ENCODE peak calls at places on chromosomes 12 and 14, in four cellular contexts. O, U, Y and N are unnamed samples.

GRCh38 chr12:25034676-25035075 is 85.8 kb upstream of the BCAT1 start:
- DNase-seq in U (no peak), Y (no peak), O (no peak), N (no peak)

GRCh38 chr12:104895405-104895804 is 62.7 kb downstream of the SLC41A2 start:
- DNase-seq in O (no peak), Y (no peak), U (no peak), N (peak)

GRCh38 chr14:53621433-53621832 is 335.2 kb downstream of the BMP4 start:
- DNase-seq in O (no peak), Y (no peak), U (no peak), N (no peak)

GRCh38 chr12:72201457-72201856 is 70.7 kb upstream of the TRHDE start:
- DNase-seq in O (no peak), Y (no peak), U (no peak), N (no peak)

GRCh38 chr12:75177997-75178396 is 31.6 kb downstream of the KCNC2 start:
- DNase-seq in Y (peak), O (no peak), U (peak), N (no peak)

GRCh38 chr14:50230601-50231474 is 540 bp downstream of the SOS2 start:
- DNase-seq in Y (peak), O (no peak), U (peak), N (peak)

GRCh38 chr12:95385246-95385645 is 88.7 kb upstream of the METAP2 start:
- DNase-seq in Y (no peak), O (no peak), U (no peak), N (peak)

GRCh38 chr14:79436325-79436724 is 775.0 kb downstream of the DIO2 start:
- DNase-seq in U (no peak), Y (no peak), O (no peak), N (no peak)

GRCh38 chr12:40336573-40337199 is 111.9 kb downstream of the LRRK2 start:
- DNase-seq in U (no peak), O (peak), Y (peak), N (peak)

GRCh38 chr14:22289570-22289969 is 299.5 kb downstream of the DAD1 start:
- DNase-seq in O (no peak), U (no peak), Y (no peak), N (no peak)

GRCh38 chr14:77181124-77181602 is 435 bp upstream of the TMEM63C start:
- DNase-seq in U (no peak), O (no peak), Y (no peak), N (no peak)

GRCh38 chr12:97643961-97644360 is 181.4 kb downstream of the RMST start:
- DNase-seq in Y (no peak), U (no peak), O (no peak), N (no peak)

GRCh38 chr12:118302053-118302452 is 70.7 kb downstream of the TAOK3 start:
- DNase-seq in U (no peak), O (no peak), Y (no peak), N (peak)

GRCh38 chr12:219891-220352 is 6.0 kb upstream of the SLC6A12 start:
- DNase-seq in O (peak), Y (peak), U (peak), N (peak)

GRCh38 chr12:11756022-11756421 is 106.5 kb downstream of the ETV6 start:
- DNase-seq in U (no peak), O (no peak), Y (no peak), N (no peak)

GRCh38 chr12:49673446-49674317 is 33.5 kb downstream of the FMNL3 start:
- DNase-seq in Y (peak), U (no peak), O (peak), N (no peak)

GRCh38 chr14:32611752-32612151 is 282.7 kb downstream of the AKAP6 start:
- DNase-seq in O (no peak), U (no peak), Y (no peak), N (no peak)

GRCh38 chr14:49879683-49880204 is 13.1 kb upstream of the ARF6 start:
- DNase-seq in Y (peak), U (peak), O (peak), N (peak)

GRCh38 chr14:105879503-105879866 is 353.1 kb downstream of the TMEM121 start:
- DNase-seq in Y (no peak), U (no peak), O (no peak), N (no peak)

GRCh38 chr14:98218213-98218612 is 1053.8 kb downstream of the BCL11B start:
- DNase-seq in O (no peak), Y (no peak), U (no peak), N (no peak)

GRCh38 chr14:23563473-23564180 is 4.0 kb downstream of the AP1G2 start:
- DNase-seq in U (no peak), O (no peak), Y (no peak), N (no peak)

GRCh38 chr12:105523164-105524057 is 192.9 kb downstream of the C12orf75 start:
- DNase-seq in O (no peak), U (no peak), Y (no peak), N (no peak)

GRCh38 chr12:27337376-27337775 is 4.7 kb downstream of the BMAL2 start:
- DNase-seq in Y (peak), U (no peak), O (no peak), N (no peak)

GRCh38 chr14:75697371-75697770 is 36.3 kb downstream of the TTLL5 start:
- DNase-seq in U (no peak), O (no peak), Y (no peak), N (no peak)

GRCh38 chr14:71943695-71944018 is 11.4 kb downstream of the RGS6 start:
- DNase-seq in U (no peak), Y (no peak), O (no peak), N (no peak)

GRCh38 chr14:72401632-72402428 is 469.6 kb downstream of the RGS6 start:
- DNase-seq in O (no peak), U (no peak), Y (no peak), N (no peak)

DNA sequence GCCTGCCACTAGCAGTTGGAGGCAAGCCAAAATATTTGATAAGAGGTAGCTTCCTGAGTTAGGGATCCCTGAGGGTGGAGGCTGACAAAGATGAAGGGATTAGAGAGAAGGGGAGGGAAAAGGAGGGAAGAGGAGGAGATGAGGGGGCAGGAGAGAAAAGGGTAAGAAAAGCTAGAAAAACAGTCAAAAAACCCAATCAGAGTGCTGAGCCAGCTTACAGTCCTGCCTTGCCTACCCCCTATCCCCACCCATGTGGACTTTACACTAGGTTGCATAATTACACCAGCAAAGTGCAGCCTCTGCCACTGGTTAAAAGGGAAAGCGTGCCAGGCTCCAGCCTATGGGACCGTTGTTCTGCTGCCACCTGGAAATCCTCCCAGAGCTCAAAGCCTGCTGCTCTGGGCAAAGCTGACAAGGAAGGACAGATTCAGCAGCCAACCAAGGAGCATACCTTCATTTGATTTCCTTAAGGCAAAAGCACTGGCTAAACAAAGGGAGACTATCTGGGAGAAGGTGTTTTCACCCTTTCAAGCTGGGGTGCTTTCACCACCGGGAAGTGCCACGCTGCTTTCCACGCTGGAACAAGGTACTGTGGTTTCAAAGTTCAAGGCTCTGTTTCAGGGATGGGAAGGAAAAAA is 3.9 kb upstream of the NUMB start:
- DNase-seq in Y (peak), U (no peak), O (peak), N (peak)
- TF ChIP-seq JUND in Y (no peak), U (no peak), O (no peak), N (no peak)

GRCh38 chr14:103846008-103846568 is 1.3 kb downstream of the PPP1R13B start:
- DNase-seq in O (no peak), Y (no peak), U (no peak), N (no peak)

GRCh38 chr14:103847954-103848719 is 762 bp upstream of the PPP1R13B start:
- DNase-seq in U (no peak), Y (peak), O (peak), N (peak)

GRCh38 chr14:103845327-103845726 is 2.0 kb downstream of the PPP1R13B start:
- DNase-seq in Y (no peak), U (no peak), O (no peak), N (no peak)

GRCh38 chr14:103847439-103847953 is at the start of gene PPP1R13B:
- DNase-seq in O (peak), U (peak), Y (peak), N (peak)

DNA sequence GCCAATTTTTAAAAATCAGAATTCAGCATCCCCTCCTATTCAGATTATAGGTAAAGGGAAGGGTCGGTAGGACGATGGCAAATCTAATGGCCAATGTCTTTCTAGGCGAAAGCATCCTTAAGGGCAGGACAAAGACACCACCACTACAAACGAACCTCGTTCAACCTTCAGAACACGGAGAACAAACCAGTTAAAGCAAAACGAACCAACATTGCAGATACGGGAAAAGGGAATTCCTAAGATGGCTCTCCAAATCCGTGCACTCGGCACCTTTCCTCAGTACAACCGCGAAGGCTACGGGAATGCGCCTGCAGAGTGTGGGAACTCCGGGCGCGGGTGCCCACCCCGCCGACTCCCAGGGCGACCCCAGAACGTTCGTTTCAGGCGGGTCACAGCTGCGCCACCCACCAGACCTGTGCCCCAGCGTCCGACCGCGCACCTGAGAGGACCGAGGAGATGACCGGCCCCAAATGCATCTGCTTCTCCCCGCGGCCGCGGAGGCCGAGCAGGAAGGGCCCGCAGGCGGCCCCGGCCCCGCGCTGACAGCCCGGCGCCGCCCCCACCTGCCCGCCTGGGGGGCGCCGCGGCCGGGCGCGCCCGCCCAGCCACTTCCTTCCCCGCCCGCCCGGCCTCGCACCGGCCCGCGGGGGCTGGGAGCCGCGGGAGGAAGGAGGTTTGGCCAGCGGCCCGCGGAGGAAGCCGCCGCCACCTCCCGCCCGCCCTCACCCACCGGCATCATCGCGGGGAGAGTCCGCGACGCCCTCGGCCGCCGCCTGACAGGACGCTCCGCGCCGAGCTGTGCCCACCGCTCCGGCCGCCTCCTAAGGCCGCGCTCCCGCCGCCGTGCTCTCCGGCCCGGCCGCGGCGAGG is 571 bp downstream of the PPP1R13B start:
- DNase-seq in Y (no peak), O (peak), U (no peak), N (peak)
- TF ChIP-seq JUND in Y (no peak), O (no peak), U (no peak), N (no peak)

GRCh38 chr12:79706156-79706555 is 15.4 kb upstream of the PAWR start:
- DNase-seq in U (no peak), Y (no peak), O (no peak), N (no peak)
- TF ChIP-seq JUND in U (no peak), Y (no peak), O (no peak), N (no peak)

DNA sequence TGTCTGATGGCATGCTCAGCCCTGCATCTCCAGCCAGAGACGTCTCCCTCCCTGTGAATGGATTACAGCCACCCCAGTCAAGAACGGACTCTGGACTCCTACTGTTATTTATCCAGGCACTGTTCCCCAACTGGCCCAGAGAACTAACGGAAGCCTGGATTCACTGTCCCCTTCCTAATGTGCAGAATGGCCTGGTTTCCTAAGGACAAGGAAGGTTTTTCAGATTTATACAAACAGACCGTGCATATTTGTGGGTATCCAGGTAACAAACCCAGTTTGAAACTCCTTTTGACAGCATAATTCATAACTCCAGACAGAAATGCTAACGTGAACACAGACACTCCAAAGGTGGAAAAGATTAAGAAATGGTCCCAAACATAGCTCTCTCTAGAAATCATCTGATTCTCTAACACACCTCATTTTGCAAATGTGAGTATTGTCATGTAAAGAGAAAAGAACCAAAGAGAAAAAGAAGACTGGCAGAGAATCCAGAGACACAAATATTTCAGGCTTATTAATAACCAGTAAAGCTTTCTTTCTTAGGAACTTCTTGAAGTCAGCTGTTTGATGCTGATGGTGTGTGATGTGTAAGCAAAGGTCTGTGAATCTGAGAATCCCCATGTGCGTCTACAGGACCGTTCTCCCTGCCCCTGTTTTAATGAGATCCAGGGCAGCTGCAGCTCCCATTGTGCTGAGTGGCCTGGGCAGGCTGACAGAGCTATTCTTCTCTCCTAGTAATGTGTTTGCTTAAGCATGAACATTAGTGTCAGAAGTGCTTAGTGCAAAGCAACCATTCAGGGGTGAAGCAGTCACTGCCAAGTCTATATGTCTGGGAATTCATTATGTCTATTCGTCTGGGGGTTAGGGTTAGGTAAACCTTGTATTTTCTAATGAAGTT is 86.8 kb upstream of the HIF1A start:
- DNase-seq in U (no peak), O (no peak), Y (peak), N (peak)
- TF ChIP-seq JUND in U (no peak), O (no peak), Y (no peak), N (no peak)

GRCh38 chr14:100860556-100861187 is 34.8 kb downstream of the MEG3 start:
- DNase-seq in Y (no peak), O (no peak), U (no peak), N (no peak)

GRCh38 chr14:100857196-100857922 is 31.4 kb downstream of the MEG3 start:
- DNase-seq in O (no peak), U (no peak), Y (no peak), N (no peak)

GRCh38 chr14:100859781-100860180 is 33.9 kb downstream of the MEG3 start:
- DNase-seq in O (no peak), Y (no peak), U (no peak), N (no peak)

GRCh38 chr14:100857923-100858837 is 32.3 kb downstream of the MEG3 start:
- DNase-seq in Y (no peak), U (no peak), O (no peak), N (no peak)

GRCh38 chr14:100858838-100859220 is 32.9 kb downstream of the MEG3 start:
- DNase-seq in U (no peak), O (no peak), Y (no peak), N (no peak)
- TF ChIP-seq JUND in U (no peak), O (no peak), Y (no peak), N (no peak)

GRCh38 chr12:15526033-15526432 is 203.7 kb downstream of the PTPRO start:
- DNase-seq in Y (no peak), O (no peak), U (peak), N (peak)

GRCh38 chr12:15520844-15521243 is 198.5 kb downstream of the PTPRO start:
- DNase-seq in Y (no peak), U (no peak), O (no peak), N (no peak)

GRCh38 chr12:15520083-15520482 is 197.8 kb downstream of the PTPRO start:
- DNase-seq in U (no peak), O (no peak), Y (no peak), N (no peak)

GRCh38 chr12:15525414-15525813 is 203.1 kb downstream of the PTPRO start:
- DNase-seq in O (no peak), Y (no peak), U (no peak), N (no peak)

GRCh38 chr12:15522574-15523187 is 200.4 kb downstream of the PTPRO start:
- DNase-seq in U (peak), Y (peak), O (no peak), N (peak)
- TF ChIP-seq JUND in U (no peak), Y (no peak), O (no peak), N (no peak)

DNA sequence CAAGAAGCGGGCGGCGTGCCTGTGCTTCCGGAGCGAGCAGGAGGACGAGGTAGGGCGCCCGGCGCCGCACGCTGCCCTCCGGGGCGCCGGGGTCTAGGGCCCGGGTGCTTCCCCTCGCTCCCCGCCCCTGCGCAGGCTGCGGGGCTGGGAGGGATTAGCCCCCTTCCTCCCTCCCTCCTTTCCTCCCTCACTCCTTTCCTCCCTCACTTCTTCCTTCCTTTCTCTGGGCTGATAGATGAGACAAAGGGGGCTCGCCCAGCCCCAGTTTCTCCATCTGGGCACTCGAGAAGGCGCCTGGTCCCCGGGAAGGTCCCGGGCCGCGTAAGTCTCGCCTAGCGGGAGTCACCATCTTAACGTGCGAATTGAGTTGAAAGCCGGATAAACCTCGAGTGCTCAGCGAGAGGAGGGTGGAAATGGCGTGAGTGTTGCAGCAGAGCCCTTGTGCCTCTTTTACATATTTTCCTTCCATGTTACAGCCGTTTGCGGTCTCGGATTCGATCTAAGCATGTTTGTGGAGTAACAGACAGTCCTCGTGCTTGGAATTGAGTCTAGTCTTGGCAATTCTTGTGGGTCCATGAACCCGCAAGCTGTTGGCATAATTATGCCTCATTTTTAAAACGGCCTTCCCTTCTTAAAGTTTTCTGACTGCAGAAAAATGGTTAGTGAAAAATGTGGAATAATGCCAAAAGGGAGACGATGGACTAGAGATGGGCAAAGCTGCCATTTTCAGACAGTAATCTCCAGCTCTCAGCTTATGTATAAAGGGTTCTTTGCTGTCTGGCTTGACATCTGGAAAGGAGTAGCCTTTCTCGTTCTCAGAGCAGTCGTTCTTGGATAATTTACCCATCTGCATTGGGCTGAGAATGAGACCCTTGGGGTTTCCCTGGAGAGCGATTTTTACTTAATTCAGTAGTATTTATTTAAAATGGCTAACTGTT is 917 bp downstream of the NUDT4 start:
- DNase-seq in O (peak), Y (no peak), U (no peak), N (no peak)
- TF ChIP-seq JUND in O (no peak), Y (no peak), U (no peak), N (no peak)

DNA sequence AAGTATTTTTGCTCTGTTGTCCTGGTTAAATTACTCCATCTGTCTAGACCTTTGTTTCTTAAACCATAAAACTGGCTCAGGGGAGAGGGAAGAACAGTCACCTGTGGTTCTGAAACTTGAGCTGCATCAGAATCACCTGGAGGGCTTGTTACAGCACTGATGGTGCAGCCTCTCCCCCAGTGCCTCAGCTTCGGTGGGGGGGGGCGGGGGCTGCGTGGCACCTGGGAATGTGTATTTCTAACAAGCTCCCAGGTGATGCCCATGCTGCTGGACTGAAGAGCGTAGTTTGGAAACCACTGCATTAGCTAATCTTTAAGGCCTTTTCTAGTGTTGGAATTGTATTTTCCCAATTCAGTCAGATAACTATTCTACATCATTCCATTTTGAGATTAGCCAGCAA is 42.7 kb downstream of the GPHB5 start:
- DNase-seq in Y (no peak), U (no peak), O (no peak), N (no peak)
- TF ChIP-seq JUND in Y (no peak), U (no peak), O (no peak), N (no peak)